ENCODE peak calls at places on chromosomes 3 and 15, in six cellular contexts. N is ascending aorta, O is astrocyte, R is mucosa of descending colon, H is stomach, E is MM.1S. B is an unnamed sample.

GRCh38 chr3:45966969-45967640 is 23.8 kb downstream of the CXCR6 start:
- DNase-seq in N (no peak), O (no peak), R (no peak), H (no peak), E (no peak), B (no peak)

GRCh38 chr3:35492846-35493245 is 146.5 kb upstream of the ARPP21 start:
- DNase-seq in N (no peak), O (no peak), R (no peak), H (no peak), E (no peak), B (no peak)

GRCh38 chr15:40307421-40308165 is at the start of gene PLCB2:
- DNase-seq in N (no peak), O (no peak), R (peak; percentile 65), H (no peak), E (no peak), B (peak; percentile 65)

GRCh38 chr3:150414989-150415388 is 6.9 kb downstream of the TSC22D2 start:
- DNase-seq in N (no peak), O (peak; percentile 47), R (no peak), H (no peak), E (no peak), B (no peak)

GRCh38 chr3:184039414-184039813 is 7.9 kb downstream of the HTR3D start:
- DNase-seq in N (no peak), O (peak; percentile 47), R (no peak), H (no peak), E (no peak), B (no peak)

GRCh38 chr3:61594144-61594977 is 33.0 kb downstream of the PTPRG start:
- DNase-seq in N (no peak), O (no peak), R (no peak), H (no peak), E (no peak), B (no peak)

GRCh38 chr3:184968115-184968514 is 156.1 kb downstream of the VPS8 start:
- DNase-seq in N (no peak), O (no peak), R (no peak), H (no peak), E (no peak), B (no peak)

GRCh38 chr15:33448961-33449611 is 138.3 kb downstream of the RYR3 start:
- DNase-seq in N (no peak), O (no peak), R (no peak), H (no peak), E (no peak), B (no peak)

GRCh38 chr3:156433910-156434309 is 121.0 kb downstream of the SSR3 start:
- DNase-seq in N (no peak), O (peak; percentile 46), R (no peak), H (no peak), E (no peak), B (no peak)

GRCh38 chr15:67828379-67828968 is 3.2 kb downstream of the SKOR1 start:
- DNase-seq in N (no peak), O (no peak), R (no peak), H (no peak), E (no peak), B (no peak)

GRCh38 chr3:139808196-139808595 is 126.8 kb upstream of the CLSTN2 start:
- DNase-seq in N (no peak), O (no peak), R (no peak), H (no peak), E (no peak), B (no peak)

GRCh38 chr3:183548262-183548769 is 7.2 kb downstream of the KLHL6 start:
- DNase-seq in N (no peak), O (peak; percentile 94), R (no peak), H (no peak), E (no peak), B (no peak)

GRCh38 chr3:179768080-179768479 is 115.2 kb downstream of the USP13 start:
- DNase-seq in N (no peak), O (peak; percentile 70), R (no peak), H (no peak), E (no peak), B (no peak)

GRCh38 chr15:66684136-66684681 is 17.8 kb upstream of the SMAD6 start:
- DNase-seq in N (no peak), O (no peak), R (no peak), H (no peak), E (no peak), B (no peak)

GRCh38 chr3:28334552-28334951 is 14.0 kb upstream of the ZCWPW2 start:
- DNase-seq in N (no peak), O (no peak), R (no peak), H (no peak), E (no peak), B (no peak)

GRCh38 chr3:156617145-156617544 is 57.2 kb upstream of the TIPARP start:
- DNase-seq in N (no peak), O (no peak), R (no peak), H (no peak), E (no peak), B (no peak)

GRCh38 chr3:72263223-72264015 is 478.5 kb upstream of the PROK2 start:
- DNase-seq in N (no peak), O (no peak), R (no peak), H (no peak), E (no peak), B (no peak)

GRCh38 chr3:113600418-113601185 is 68.2 kb downstream of the SIDT1 start:
- DNase-seq in N (no peak), O (no peak), R (no peak), H (no peak), E (no peak), B (no peak)

GRCh38 chr15:76932090-76932966 is 779 bp downstream of the RCN2 start:
- DNase-seq in N (no peak), O (no peak), R (no peak), H (no peak), E (peak; percentile 21), B (no peak)

GRCh38 chr15:100189319-100189718 is 152.5 kb downstream of the ADAMTS17 start:
- DNase-seq in N (no peak), O (no peak), R (no peak), H (no peak), E (no peak), B (no peak)

GRCh38 chr15:58604455-58604923 is 145.0 kb downstream of the ADAM10 start:
- DNase-seq in N (no peak), O (no peak), R (no peak), H (no peak), E (no peak), B (no peak)

GRCh38 chr3:65545429-65545828 is 493.3 kb downstream of the MAGI1 start:
- DNase-seq in N (no peak), O (peak; percentile 35), R (no peak), H (no peak), E (no peak), B (no peak)

GRCh38 chr3:151256761-151257160 is 21.6 kb downstream of the P2RY14 start:
- DNase-seq in N (no peak), O (no peak), R (no peak), H (no peak), E (no peak), B (no peak)

GRCh38 chr15:42800731-42801474 is 64.0 kb upstream of the CDAN1 start:
- DNase-seq in N (no peak), O (no peak), R (no peak), H (no peak), E (no peak), B (no peak)

GRCh38 chr3:128800241-128801187 is 74.5 kb downstream of the RAB7A start:
- DNase-seq in N (no peak), O (no peak), R (no peak), H (no peak), E (peak; percentile 43), B (no peak)

GRCh38 chr15:53312707-53313106 is 446.8 kb downstream of the WDR72 start:
- DNase-seq in N (no peak), O (no peak), R (no peak), H (no peak), E (no peak), B (no peak)

GRCh38 chr3:168216851-168217250 is 121.1 kb upstream of the GOLIM4 start:
- DNase-seq in N (no peak), O (no peak), R (no peak), H (no peak), E (no peak), B (no peak)

GRCh38 chr3:108472011-108472591 is 38.3 kb downstream of the MYH15 start:
- DNase-seq in N (no peak), O (peak; percentile 92), R (no peak), H (no peak), E (no peak), B (no peak)

GRCh38 chr3:33035596-33035995 is 61.4 kb downstream of the GLB1 start:
- DNase-seq in N (no peak), O (peak; percentile 69), R (no peak), H (no peak), E (no peak), B (no peak)

GRCh38 chr3:125137432-125138033 is 75.0 kb downstream of the SLC12A8 start:
- DNase-seq in N (peak; percentile 70), O (peak; percentile 88), R (no peak), H (no peak), E (no peak), B (no peak)

DNA sequence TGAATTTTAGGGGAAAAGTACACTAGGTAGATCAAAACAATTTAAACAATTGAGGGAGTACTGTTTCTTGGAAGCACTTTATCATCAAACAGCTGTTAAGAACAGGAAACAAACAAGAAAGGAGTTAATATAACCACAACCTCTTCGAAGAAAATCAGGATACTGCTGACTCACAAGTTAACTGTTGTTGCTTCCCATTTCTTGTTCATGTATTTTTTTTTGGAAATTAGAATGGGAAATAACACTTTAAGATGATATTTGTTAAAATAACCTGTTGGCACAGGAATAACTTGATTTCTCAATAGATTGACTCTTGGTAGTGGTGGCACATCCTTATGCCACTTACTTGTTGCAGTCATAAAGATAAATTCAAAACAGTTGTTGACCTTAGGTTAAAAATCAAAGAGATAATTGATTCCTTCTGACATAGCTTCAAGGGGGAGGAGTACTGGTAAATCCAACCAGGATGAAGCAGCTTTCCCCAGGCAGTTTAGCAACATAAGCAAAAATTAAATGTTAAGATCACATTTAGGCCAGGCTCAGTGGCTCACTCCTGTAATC is 3.3 kb downstream of the BNIP2 start:
- DNase-seq in N (no peak), O (peak; percentile 45), R (no peak), H (no peak), E (no peak), B (no peak)
- H3K4me3 ChIP-seq in N (no peak overlapping the region), O (no peak overlapping the region), R (no peak overlapping the region), H (no peak overlapping the region), E (peak overlapping the region; percentile 16), B (peak overlapping the region; percentile 12)

DNA sequence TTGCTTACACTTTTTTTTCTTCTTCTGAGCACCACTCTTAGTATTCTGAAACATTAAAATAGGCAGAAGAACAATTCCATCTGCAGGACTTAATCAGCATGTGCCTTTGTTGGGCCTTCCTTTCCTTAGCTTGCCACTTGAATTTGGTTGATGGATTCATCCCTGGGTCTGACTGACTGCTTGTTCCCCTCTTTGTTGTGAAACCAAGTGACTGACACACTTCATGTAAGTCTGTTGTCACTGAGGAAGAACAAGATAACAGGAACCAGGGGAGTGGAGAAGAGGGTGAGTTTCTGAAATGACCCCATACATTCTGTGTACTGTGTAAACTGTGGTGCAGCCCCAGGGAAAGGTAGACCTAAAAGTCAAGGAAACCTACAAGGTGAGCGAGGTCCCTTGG is 188.7 kb upstream of the TBC1D5 start:
- DNase-seq in N (no peak), O (no peak), R (no peak), H (no peak), E (no peak), B (no peak)
- TF ChIP-seq CTCF in N (no peak), O (no peak), R (no peak), H (no peak), E (no peak), B (no peak)

GRCh38 chr3:12578742-12579141 is 21.9 kb downstream of the MKRN2 start:
- DNase-seq in N (no peak), O (no peak), R (no peak), H (no peak), E (no peak), B (no peak)
- H3K36me3 ChIP-seq in N (peaks cover 73% of the 10 kb centered on the region), O (peaks cover 52% of the 10 kb centered on the region), R (peaks cover 9% of the 10 kb centered on the region), H (peaks cover 65% of the 10 kb centered on the region), E (peaks cover 21% of the 10 kb centered on the region), B (peaks cover 31% of the 10 kb centered on the region)

GRCh38 chr15:24761704-24762302 is 86.2 kb downstream of the NPAP1 start:
- DNase-seq in N (no peak), O (peak; percentile 1), R (no peak), H (no peak), E (peak; percentile 24), B (no peak)
- H3K4me3 ChIP-seq in N (no peak overlapping the region), O (no peak overlapping the region), R (no peak overlapping the region), H (no peak overlapping the region), E (no peak overlapping the region), B (no peak overlapping the region)